ENCODE peak calls at places on chromosome 10, in six cellular contexts. One of them, this sample, is unnamed.
A peak's percentile ranks its signal among the peaks of the same experiment; 100 is the strongest.

GRCh38 chr10:100872034-100872791 is 40.5 kb upstream of the SLF2 start:
- DNase-seq in tibial nerve: no peak
- DNase-seq in PC-3: peak; percentile 38
- DNase-seq in K562: peak; percentile 79
- DNase-seq in H9: peak; percentile 77
- DNase-seq in sigmoid colon: no peak
- DNase-seq in this sample: no peak

GRCh38 chr10:43822509-43823236 is 174.0 kb upstream of the ZNF32 start:
- DNase-seq in PC-3: no peak
- DNase-seq in H9: no peak
- DNase-seq in K562: no peak
- DNase-seq in sigmoid colon: no peak
- DNase-seq in tibial nerve: no peak
- DNase-seq in this sample: no peak

GRCh38 chr10:51321968-51322367 is 247.7 kb downstream of the PRKG1 start:
- DNase-seq in K562: no peak
- DNase-seq in PC-3: no peak
- DNase-seq in tibial nerve: no peak
- DNase-seq in sigmoid colon: no peak
- DNase-seq in H9: no peak
- DNase-seq in this sample: no peak

GRCh38 chr10:65556006-65556405 is 1369.8 kb upstream of the LRRTM3 start:
- DNase-seq in K562: no peak
- DNase-seq in PC-3: peak; percentile 54
- DNase-seq in tibial nerve: no peak
- DNase-seq in sigmoid colon: no peak
- DNase-seq in H9: no peak
- DNase-seq in this sample: no peak

GRCh38 chr10:36488579-36488978 is 636.8 kb upstream of the ANKRD30A start:
- DNase-seq in K562: no peak
- DNase-seq in tibial nerve: no peak
- DNase-seq in H9: no peak
- DNase-seq in sigmoid colon: no peak
- DNase-seq in PC-3: no peak
- DNase-seq in this sample: no peak

GRCh38 chr10:74163313-74164068 is 12.5 kb downstream of the ADK start:
- DNase-seq in K562: no peak
- DNase-seq in PC-3: no peak
- DNase-seq in tibial nerve: no peak
- DNase-seq in sigmoid colon: no peak
- DNase-seq in H9: no peak
- DNase-seq in this sample: no peak

GRCh38 chr10:97292097-97292861 is at the start of gene ARHGAP19:
- DNase-seq in K562: peak; percentile 94
- DNase-seq in PC-3: peak; percentile 96
- DNase-seq in sigmoid colon: peak; percentile 99
- DNase-seq in tibial nerve: peak; percentile 90
- DNase-seq in H9: peak; percentile 98
- DNase-seq in this sample: peak; percentile 95

GRCh38 chr10:52703898-52704297 is 68.7 kb downstream of the MBL2 start:
- DNase-seq in tibial nerve: no peak
- DNase-seq in K562: no peak
- DNase-seq in H9: no peak
- DNase-seq in sigmoid colon: no peak
- DNase-seq in PC-3: peak; percentile 93
- DNase-seq in this sample: no peak

GRCh38 chr10:95506056-95506737 is 55.0 kb downstream of the SORBS1 start:
- DNase-seq in PC-3: no peak
- DNase-seq in K562: no peak
- DNase-seq in sigmoid colon: no peak
- DNase-seq in tibial nerve: no peak
- DNase-seq in H9: no peak
- DNase-seq in this sample: no peak

GRCh38 chr10:43645866-43646265 is 2.8 kb downstream of the ZNF32 start:
- DNase-seq in sigmoid colon: no peak
- DNase-seq in H9: no peak
- DNase-seq in tibial nerve: no peak
- DNase-seq in K562: no peak
- DNase-seq in PC-3: no peak
- DNase-seq in this sample: no peak

GRCh38 chr10:129360046-129360445 is 107.0 kb upstream of the MGMT start:
- DNase-seq in tibial nerve: no peak
- DNase-seq in K562: no peak
- DNase-seq in H9: no peak
- DNase-seq in PC-3: no peak
- DNase-seq in sigmoid colon: no peak
- DNase-seq in this sample: no peak

GRCh38 chr10:74924251-74924954 is 98.0 kb downstream of the KAT6B start:
- DNase-seq in sigmoid colon: no peak
- DNase-seq in PC-3: peak; percentile 100
- DNase-seq in H9: no peak
- DNase-seq in K562: no peak
- DNase-seq in tibial nerve: no peak
- DNase-seq in this sample: no peak

GRCh38 chr10:124339951-124340760 is 78.6 kb downstream of the OAT start:
- DNase-seq in H9: peak; percentile 18
- DNase-seq in sigmoid colon: no peak
- DNase-seq in tibial nerve: no peak
- DNase-seq in K562: no peak
- DNase-seq in PC-3: peak; percentile 7
- DNase-seq in this sample: peak; percentile 44

GRCh38 chr10:132548106-132548823 is 10.7 kb downstream of the INPP5A start:
- DNase-seq in tibial nerve: no peak
- DNase-seq in H9: no peak
- DNase-seq in K562: no peak
- DNase-seq in PC-3: no peak
- DNase-seq in sigmoid colon: peak; percentile 59
- DNase-seq in this sample: no peak
- H3K4me1 ChIP-seq in tibial nerve: peaks cover 56% of the 10 kb centered on the region
- H3K4me1 ChIP-seq in H9: no peaks in the 10 kb centered on the region
- H3K4me1 ChIP-seq in K562: peaks cover 69% of the 10 kb centered on the region
- H3K4me1 ChIP-seq in PC-3: no peaks in the 10 kb centered on the region
- H3K4me1 ChIP-seq in sigmoid colon: no peaks in the 10 kb centered on the region
- H3K4me1 ChIP-seq in this sample: no peaks in the 10 kb centered on the region

GRCh38 chr10:17234541-17234940 is 6.5 kb downstream of the VIM start:
- DNase-seq in PC-3: no peak
- DNase-seq in K562: no peak
- DNase-seq in sigmoid colon: no peak
- DNase-seq in H9: no peak
- DNase-seq in tibial nerve: no peak
- DNase-seq in this sample: no peak
- H3K4me1 ChIP-seq in PC-3: peaks cover 3% of the 10 kb centered on the region
- H3K4me1 ChIP-seq in K562: peaks cover 13% of the 10 kb centered on the region
- H3K4me1 ChIP-seq in sigmoid colon: no peaks in the 10 kb centered on the region
- H3K4me1 ChIP-seq in H9: no peaks in the 10 kb centered on the region
- H3K4me1 ChIP-seq in tibial nerve: peaks cover 70% of the 10 kb centered on the region
- H3K4me1 ChIP-seq in this sample: peaks cover 18% of the 10 kb centered on the region

DNA sequence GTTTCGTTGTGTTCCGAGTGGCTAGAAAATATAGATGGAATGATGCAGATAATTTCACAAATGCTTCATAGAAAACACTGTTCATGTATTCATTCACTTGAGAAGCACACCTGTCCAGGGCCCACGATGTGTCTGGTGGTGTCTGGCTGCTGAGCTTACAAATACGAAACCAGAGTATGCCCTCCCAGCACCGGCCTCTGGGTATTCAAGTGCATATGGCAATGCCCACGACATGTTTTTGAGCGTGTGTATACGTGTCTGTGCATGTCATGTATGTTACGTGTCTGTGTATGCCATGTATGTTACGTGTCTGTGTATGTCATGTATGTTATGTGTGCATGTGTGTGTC is 37.9 kb downstream of the IL2RA start:
- DNase-seq in H9: no peak
- DNase-seq in K562: no peak
- DNase-seq in sigmoid colon: no peak
- DNase-seq in PC-3: no peak
- DNase-seq in tibial nerve: no peak
- DNase-seq in this sample: no peak
- H3K4me1 ChIP-seq in H9: no peaks in the 10 kb centered on the region
- H3K4me1 ChIP-seq in K562: peaks cover 7% of the 10 kb centered on the region
- H3K4me1 ChIP-seq in sigmoid colon: no peaks in the 10 kb centered on the region
- H3K4me1 ChIP-seq in PC-3: no peaks in the 10 kb centered on the region
- H3K4me1 ChIP-seq in tibial nerve: peaks cover 5% of the 10 kb centered on the region
- H3K4me1 ChIP-seq in this sample: no peaks in the 10 kb centered on the region

GRCh38 chr10:621981-622740 is 67.3 kb downstream of the DIP2C start:
- DNase-seq in PC-3: no peak
- DNase-seq in H9: no peak
- DNase-seq in sigmoid colon: no peak
- DNase-seq in tibial nerve: no peak
- DNase-seq in K562: no peak
- DNase-seq in this sample: no peak
- H3K4me1 ChIP-seq in PC-3: no peaks in the 10 kb centered on the region
- H3K4me1 ChIP-seq in H9: peaks cover 7% of the 10 kb centered on the region
- H3K4me1 ChIP-seq in sigmoid colon: no peaks in the 10 kb centered on the region
- H3K4me1 ChIP-seq in tibial nerve: peaks cover 80% of the 10 kb centered on the region
- H3K4me1 ChIP-seq in K562: peaks cover 12% of the 10 kb centered on the region
- H3K4me1 ChIP-seq in this sample: peaks cover 2% of the 10 kb centered on the region

GRCh38 chr10:69479737-69480412 is 28.6 kb downstream of the TSPAN15 start:
- DNase-seq in PC-3: no peak
- DNase-seq in tibial nerve: no peak
- DNase-seq in H9: no peak
- DNase-seq in sigmoid colon: peak; percentile 90
- DNase-seq in K562: no peak
- DNase-seq in this sample: no peak
- H3K4me1 ChIP-seq in PC-3: peaks cover 8% of the 10 kb centered on the region
- H3K4me1 ChIP-seq in tibial nerve: peaks cover 95% of the 10 kb centered on the region
- H3K4me1 ChIP-seq in H9: no peaks in the 10 kb centered on the region
- H3K4me1 ChIP-seq in sigmoid colon: no peaks in the 10 kb centered on the region
- H3K4me1 ChIP-seq in K562: no peaks in the 10 kb centered on the region
- H3K4me1 ChIP-seq in this sample: peaks cover 5% of the 10 kb centered on the region

GRCh38 chr10:121543545-121543944 is 54.7 kb downstream of the FGFR2 start:
- DNase-seq in K562: no peak
- DNase-seq in sigmoid colon: no peak
- DNase-seq in tibial nerve: no peak
- DNase-seq in PC-3: no peak
- DNase-seq in H9: no peak
- DNase-seq in this sample: no peak

GRCh38 chr10:121541450-121541849 is 56.8 kb downstream of the FGFR2 start:
- DNase-seq in K562: no peak
- DNase-seq in PC-3: no peak
- DNase-seq in tibial nerve: no peak
- DNase-seq in H9: no peak
- DNase-seq in sigmoid colon: no peak
- DNase-seq in this sample: no peak

GRCh38 chr10:121536271-121536918 is 61.8 kb downstream of the FGFR2 start:
- DNase-seq in PC-3: no peak
- DNase-seq in sigmoid colon: no peak
- DNase-seq in K562: no peak
- DNase-seq in tibial nerve: no peak
- DNase-seq in H9: no peak
- DNase-seq in this sample: no peak

GRCh38 chr10:121540773-121541395 is 57.4 kb downstream of the FGFR2 start:
- DNase-seq in PC-3: no peak
- DNase-seq in H9: no peak
- DNase-seq in sigmoid colon: no peak
- DNase-seq in K562: no peak
- DNase-seq in tibial nerve: no peak
- DNase-seq in this sample: no peak

GRCh38 chr10:121539757-121540156 is 58.5 kb downstream of the FGFR2 start:
- DNase-seq in tibial nerve: no peak
- DNase-seq in H9: no peak
- DNase-seq in sigmoid colon: no peak
- DNase-seq in K562: no peak
- DNase-seq in PC-3: no peak
- DNase-seq in this sample: no peak
- H3K4me1 ChIP-seq in tibial nerve: no peaks in the 10 kb centered on the region
- H3K4me1 ChIP-seq in H9: peaks cover 30% of the 10 kb centered on the region
- H3K4me1 ChIP-seq in sigmoid colon: no peaks in the 10 kb centered on the region
- H3K4me1 ChIP-seq in K562: no peaks in the 10 kb centered on the region
- H3K4me1 ChIP-seq in PC-3: no peaks in the 10 kb centered on the region
- H3K4me1 ChIP-seq in this sample: no peaks in the 10 kb centered on the region

DNA sequence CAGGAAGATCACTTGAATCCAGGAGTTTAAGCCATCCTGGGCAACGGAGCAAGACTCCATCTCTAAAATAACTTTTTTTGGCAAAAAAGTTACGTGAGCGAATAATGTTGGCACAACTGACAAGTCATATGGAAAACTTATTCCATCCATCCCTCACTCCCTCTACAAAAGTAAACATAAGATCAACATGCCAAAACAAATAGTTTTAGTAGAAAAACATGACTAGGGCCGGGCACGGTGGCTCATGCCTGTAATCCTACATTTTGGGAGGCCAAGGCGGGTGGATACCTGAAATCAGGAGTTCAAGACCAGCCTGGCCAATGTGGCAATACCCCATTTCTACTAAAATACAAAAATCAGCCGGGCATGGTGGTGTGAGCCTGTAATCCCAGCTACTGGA is 25.6 kb downstream of the SLC25A16 start:
- DNase-seq in K562: no peak
- DNase-seq in H9: no peak
- DNase-seq in sigmoid colon: no peak
- DNase-seq in tibial nerve: no peak
- DNase-seq in PC-3: peak; percentile 50
- DNase-seq in this sample: no peak
- H3K4me1 ChIP-seq in K562: no peaks in the 10 kb centered on the region
- H3K4me1 ChIP-seq in H9: peaks cover 1% of the 10 kb centered on the region
- H3K4me1 ChIP-seq in sigmoid colon: no peaks in the 10 kb centered on the region
- H3K4me1 ChIP-seq in tibial nerve: no peaks in the 10 kb centered on the region
- H3K4me1 ChIP-seq in PC-3: no peaks in the 10 kb centered on the region
- H3K4me1 ChIP-seq in this sample: no peaks in the 10 kb centered on the region

This sample was measured in RWPE2.